ENCODE peak calls at places on chromosomes 13 and 19, in eight cellular contexts. One of them, this sample, is unnamed.

GRCh38 chr19:35641515-35642151 is at the start of gene ETV2:
- DNase-seq in breast epithelium: no peak
- DNase-seq in lower leg skin: no peak
- DNase-seq in upper lobe of left lung: peak; percentile 26
- DNase-seq in heart left ventricle: peak; percentile 50
- DNase-seq in uterus: peak; percentile 40
- DNase-seq in testis: peak; percentile 54
- DNase-seq in stomach: peak; percentile 30
- DNase-seq in this sample: no peak

GRCh38 chr19:7831452-7831851 is 1.4 kb downstream of the EVI5L start:
- DNase-seq in uterus: no peak
- DNase-seq in lower leg skin: no peak
- DNase-seq in heart left ventricle: no peak
- DNase-seq in upper lobe of left lung: no peak
- DNase-seq in testis: no peak
- DNase-seq in breast epithelium: no peak
- DNase-seq in stomach: peak; percentile 38
- DNase-seq in this sample: no peak

GRCh38 chr19:7926021-7926726 is at the start of gene CTXN1:
- DNase-seq in lower leg skin: no peak
- DNase-seq in stomach: peak; percentile 79
- DNase-seq in testis: peak; percentile 83
- DNase-seq in upper lobe of left lung: peak; percentile 59
- DNase-seq in heart left ventricle: peak; percentile 66
- DNase-seq in breast epithelium: peak; percentile 71
- DNase-seq in uterus: peak; percentile 87
- DNase-seq in this sample: no peak

GRCh38 chr13:68185767-68186166 is 955.6 kb upstream of the PCDH9 start:
- DNase-seq in stomach: no peak
- DNase-seq in heart left ventricle: no peak
- DNase-seq in lower leg skin: no peak
- DNase-seq in breast epithelium: no peak
- DNase-seq in testis: no peak
- DNase-seq in upper lobe of left lung: no peak
- DNase-seq in uterus: no peak
- DNase-seq in this sample: no peak

GRCh38 chr19:13430790-13431582 is 75.3 kb downstream of the CACNA1A start:
- DNase-seq in heart left ventricle: no peak
- DNase-seq in testis: peak; percentile 19
- DNase-seq in upper lobe of left lung: peak; percentile 26
- DNase-seq in breast epithelium: no peak
- DNase-seq in lower leg skin: no peak
- DNase-seq in stomach: peak; percentile 35
- DNase-seq in uterus: no peak
- DNase-seq in this sample: no peak

GRCh38 chr19:8238251-8238650 is 29.1 kb downstream of the CERS4 start:
- DNase-seq in lower leg skin: peak; percentile 66
- DNase-seq in heart left ventricle: no peak
- DNase-seq in upper lobe of left lung: no peak
- DNase-seq in stomach: no peak
- DNase-seq in breast epithelium: no peak
- DNase-seq in testis: no peak
- DNase-seq in uterus: no peak
- DNase-seq in this sample: no peak

GRCh38 chr13:32537580-32538233 is 888 bp downstream of the N4BP2L2 start:
- DNase-seq in uterus: peak; percentile 29
- DNase-seq in heart left ventricle: peak; percentile 31
- DNase-seq in stomach: peak; percentile 26
- DNase-seq in upper lobe of left lung: peak; percentile 36
- DNase-seq in breast epithelium: no peak
- DNase-seq in testis: peak; percentile 58
- DNase-seq in lower leg skin: peak; percentile 28
- DNase-seq in this sample: no peak

GRCh38 chr19:16457195-16457953 is 14.4 kb downstream of the EPS15L1 start:
- DNase-seq in uterus: peak; percentile 42
- DNase-seq in lower leg skin: no peak
- DNase-seq in stomach: peak; percentile 36
- DNase-seq in breast epithelium: no peak
- DNase-seq in testis: no peak
- DNase-seq in heart left ventricle: peak; percentile 43
- DNase-seq in upper lobe of left lung: no peak
- DNase-seq in this sample: no peak

GRCh38 chr13:99028890-99029289 is 51.0 kb upstream of the DOCK9 start:
- DNase-seq in heart left ventricle: no peak
- DNase-seq in testis: no peak
- DNase-seq in upper lobe of left lung: peak; percentile 28
- DNase-seq in breast epithelium: no peak
- DNase-seq in uterus: no peak
- DNase-seq in stomach: no peak
- DNase-seq in lower leg skin: no peak
- DNase-seq in this sample: no peak

GRCh38 chr13:97359181-97360057 is 74.5 kb upstream of the RAP2A start:
- DNase-seq in testis: peak; percentile 72
- DNase-seq in stomach: peak; percentile 36
- DNase-seq in lower leg skin: peak; percentile 71
- DNase-seq in breast epithelium: no peak
- DNase-seq in uterus: peak; percentile 42
- DNase-seq in upper lobe of left lung: peak; percentile 50
- DNase-seq in heart left ventricle: peak; percentile 51
- DNase-seq in this sample: no peak

GRCh38 chr13:42486711-42487198 is 87.2 kb upstream of the TNFSF11 start:
- DNase-seq in lower leg skin: no peak
- DNase-seq in stomach: no peak
- DNase-seq in heart left ventricle: no peak
- DNase-seq in testis: no peak
- DNase-seq in breast epithelium: no peak
- DNase-seq in upper lobe of left lung: no peak
- DNase-seq in uterus: no peak
- DNase-seq in this sample: no peak

GRCh38 chr13:60944863-60945262 is 470.8 kb downstream of the PCDH20 start:
- DNase-seq in uterus: no peak
- DNase-seq in heart left ventricle: no peak
- DNase-seq in lower leg skin: no peak
- DNase-seq in stomach: no peak
- DNase-seq in testis: no peak
- DNase-seq in upper lobe of left lung: no peak
- DNase-seq in breast epithelium: no peak
- DNase-seq in this sample: no peak

GRCh38 chr19:43776285-43776684 is 4.5 kb downstream of the KCNN4 start:
- DNase-seq in stomach: no peak
- DNase-seq in breast epithelium: no peak
- DNase-seq in heart left ventricle: no peak
- DNase-seq in lower leg skin: no peak
- DNase-seq in uterus: no peak
- DNase-seq in testis: no peak
- DNase-seq in upper lobe of left lung: no peak
- DNase-seq in this sample: no peak

GRCh38 chr19:43774103-43774939 is 6.5 kb downstream of the KCNN4 start:
- DNase-seq in upper lobe of left lung: peak; percentile 65
- DNase-seq in stomach: peak; percentile 80
- DNase-seq in uterus: peak; percentile 61
- DNase-seq in testis: peak; percentile 68
- DNase-seq in lower leg skin: no peak
- DNase-seq in breast epithelium: no peak
- DNase-seq in heart left ventricle: peak; percentile 59
- DNase-seq in this sample: no peak

GRCh38 chr19:43777163-43777700 is 3.5 kb downstream of the KCNN4 start:
- DNase-seq in uterus: no peak
- DNase-seq in heart left ventricle: peak; percentile 49
- DNase-seq in testis: no peak
- DNase-seq in stomach: no peak
- DNase-seq in upper lobe of left lung: no peak
- DNase-seq in breast epithelium: no peak
- DNase-seq in lower leg skin: no peak
- DNase-seq in this sample: no peak

GRCh38 chr19:43775299-43775890 is 5.4 kb downstream of the KCNN4 start:
- DNase-seq in uterus: no peak
- DNase-seq in testis: no peak
- DNase-seq in heart left ventricle: no peak
- DNase-seq in upper lobe of left lung: no peak
- DNase-seq in breast epithelium: no peak
- DNase-seq in lower leg skin: no peak
- DNase-seq in stomach: no peak
- DNase-seq in this sample: no peak

DNA sequence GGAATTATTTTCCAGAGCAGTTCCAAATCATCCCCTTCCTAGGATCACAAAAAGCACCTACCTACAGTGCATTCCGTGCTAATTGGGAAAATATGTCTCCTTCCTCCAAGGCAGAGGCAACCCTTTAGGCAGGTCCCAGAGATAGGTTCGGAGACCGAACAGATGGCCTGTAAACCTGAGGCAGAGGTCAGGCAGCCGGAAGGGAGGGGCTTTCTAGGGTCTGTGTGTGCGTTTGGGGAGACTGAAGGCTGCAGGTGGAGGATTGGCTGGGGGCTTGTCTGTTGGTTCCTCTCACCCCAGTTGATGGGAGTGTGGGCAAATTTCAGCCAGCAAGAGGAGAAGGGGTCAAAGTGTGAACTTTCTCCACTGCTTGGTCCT is 7.1 kb downstream of the KCNN4 start:
- DNase-seq in testis: no peak
- DNase-seq in breast epithelium: no peak
- DNase-seq in uterus: no peak
- DNase-seq in stomach: no peak
- DNase-seq in lower leg skin: no peak
- DNase-seq in upper lobe of left lung: no peak
- DNase-seq in heart left ventricle: no peak
- DNase-seq in this sample: no peak
- TF ChIP-seq POLR2A in testis: no peak
- TF ChIP-seq POLR2A in breast epithelium: no peak
- TF ChIP-seq POLR2A in uterus: no peak
- TF ChIP-seq POLR2A in stomach: no peak
- TF ChIP-seq POLR2A in lower leg skin: no peak
- TF ChIP-seq POLR2A in upper lobe of left lung: no peak
- TF ChIP-seq POLR2A in heart left ventricle: no peak
- TF ChIP-seq POLR2A in this sample: no peak

GRCh38 chr13:101248739-101249138 is 167.6 kb downstream of the NALCN start:
- DNase-seq in uterus: no peak
- DNase-seq in testis: no peak
- DNase-seq in breast epithelium: no peak
- DNase-seq in upper lobe of left lung: no peak
- DNase-seq in lower leg skin: no peak
- DNase-seq in heart left ventricle: no peak
- DNase-seq in stomach: no peak
- DNase-seq in this sample: no peak
- TF ChIP-seq POLR2A in uterus: no peak
- TF ChIP-seq POLR2A in testis: no peak
- TF ChIP-seq POLR2A in breast epithelium: no peak
- TF ChIP-seq POLR2A in upper lobe of left lung: no peak
- TF ChIP-seq POLR2A in lower leg skin: no peak
- TF ChIP-seq POLR2A in heart left ventricle: no peak
- TF ChIP-seq POLR2A in stomach: no peak
- TF ChIP-seq POLR2A in this sample: no peak

GRCh38 chr19:50213925-50214324 is 10.5 kb downstream of the MYH14 start:
- DNase-seq in testis: no peak
- DNase-seq in upper lobe of left lung: no peak
- DNase-seq in uterus: no peak
- DNase-seq in breast epithelium: no peak
- DNase-seq in lower leg skin: no peak
- DNase-seq in heart left ventricle: no peak
- DNase-seq in stomach: no peak
- DNase-seq in this sample: no peak

GRCh38 chr19:50209131-50209530 is 5.7 kb downstream of the MYH14 start:
- DNase-seq in testis: no peak
- DNase-seq in uterus: no peak
- DNase-seq in lower leg skin: no peak
- DNase-seq in breast epithelium: no peak
- DNase-seq in heart left ventricle: no peak
- DNase-seq in stomach: no peak
- DNase-seq in upper lobe of left lung: no peak
- DNase-seq in this sample: no peak

GRCh38 chr19:50215820-50216219 is 12.4 kb downstream of the MYH14 start:
- DNase-seq in stomach: no peak
- DNase-seq in breast epithelium: no peak
- DNase-seq in upper lobe of left lung: no peak
- DNase-seq in lower leg skin: no peak
- DNase-seq in uterus: no peak
- DNase-seq in heart left ventricle: no peak
- DNase-seq in testis: no peak
- DNase-seq in this sample: no peak

GRCh38 chr19:50210425-50210824 is 7.0 kb downstream of the MYH14 start:
- DNase-seq in uterus: no peak
- DNase-seq in upper lobe of left lung: no peak
- DNase-seq in breast epithelium: no peak
- DNase-seq in lower leg skin: no peak
- DNase-seq in heart left ventricle: no peak
- DNase-seq in stomach: no peak
- DNase-seq in testis: no peak
- DNase-seq in this sample: no peak

GRCh38 chr19:50214699-50215543 is 11.5 kb downstream of the MYH14 start:
- DNase-seq in testis: no peak
- DNase-seq in uterus: no peak
- DNase-seq in upper lobe of left lung: peak; percentile 95
- DNase-seq in stomach: peak; percentile 93
- DNase-seq in lower leg skin: peak; percentile 39
- DNase-seq in heart left ventricle: no peak
- DNase-seq in breast epithelium: peak; percentile 84
- DNase-seq in this sample: no peak
- TF ChIP-seq POLR2A in testis: no peak
- TF ChIP-seq POLR2A in uterus: no peak
- TF ChIP-seq POLR2A in upper lobe of left lung: no peak
- TF ChIP-seq POLR2A in stomach: no peak
- TF ChIP-seq POLR2A in lower leg skin: no peak
- TF ChIP-seq POLR2A in heart left ventricle: no peak
- TF ChIP-seq POLR2A in breast epithelium: no peak
- TF ChIP-seq POLR2A in this sample: no peak

DNA sequence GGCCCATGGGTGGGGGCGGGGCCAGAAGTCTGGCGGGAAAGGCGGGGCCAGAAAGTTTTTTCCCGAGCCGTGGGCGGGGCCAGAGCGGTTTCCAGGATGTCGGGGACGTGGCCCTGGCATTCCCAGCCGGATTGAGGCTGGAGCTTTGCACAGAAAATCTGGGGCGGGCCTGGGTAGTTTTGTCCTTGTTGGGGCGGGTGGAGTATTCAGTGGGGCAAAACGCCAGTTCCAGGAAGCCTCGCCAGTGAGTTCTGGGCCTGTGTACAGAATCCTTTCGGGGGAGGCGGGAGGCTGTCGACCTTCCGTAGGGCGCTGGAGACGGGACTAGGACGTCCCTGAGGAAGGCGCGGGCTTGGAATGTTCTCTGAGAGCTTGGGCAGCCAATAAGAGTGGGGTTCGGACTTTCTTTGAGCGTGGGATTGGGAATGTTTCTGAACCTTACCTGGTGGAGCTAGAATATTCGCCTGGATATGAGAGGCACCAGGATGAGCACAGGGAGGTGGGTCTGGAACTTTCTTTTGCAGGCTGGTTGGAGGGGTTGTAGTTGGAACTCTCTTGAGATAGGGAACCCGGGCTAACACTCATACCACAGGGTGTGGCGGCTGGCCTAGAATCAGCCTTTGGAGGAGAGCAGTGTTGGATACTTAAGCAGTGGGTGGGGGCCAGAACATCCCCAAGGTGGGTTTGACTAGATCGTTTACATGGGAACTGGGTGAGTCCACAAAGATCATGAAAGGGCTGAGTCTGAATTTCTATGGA is 1.3 kb downstream of the CCDC9 start:
- DNase-seq in uterus: peak; percentile 57
- DNase-seq in upper lobe of left lung: no peak
- DNase-seq in testis: no peak
- DNase-seq in stomach: no peak
- DNase-seq in lower leg skin: peak; percentile 59
- DNase-seq in breast epithelium: no peak
- DNase-seq in heart left ventricle: no peak
- DNase-seq in this sample: peak; percentile 93
- TF ChIP-seq POLR2A in uterus: peak; percentile 64
- TF ChIP-seq POLR2A in upper lobe of left lung: no peak
- TF ChIP-seq POLR2A in testis: peak; percentile 30
- TF ChIP-seq POLR2A in stomach: no peak
- TF ChIP-seq POLR2A in lower leg skin: no peak
- TF ChIP-seq POLR2A in breast epithelium: peak; percentile 31
- TF ChIP-seq POLR2A in heart left ventricle: no peak
- TF ChIP-seq POLR2A in this sample: peak; percentile 25

This sample was measured in esophagus squamous epithelium.